ENCODE peak calls at places on chromosome 4, in five cellular contexts. One of them, this sample, is unnamed. For H3K27me3, the result is how much of the 10 kb centered on the place peaks cover.

GRCh38 chr4:67020079-67020807 is 525.1 kb downstream of the CENPC start:
- DNase-seq in H7: no peak
- DNase-seq in IMR-90: no peak
- DNase-seq in hepatocyte: no peak
- DNase-seq in colonic mucosa: no peak
- DNase-seq in this sample: no peak

GRCh38 chr4:105714071-105714521 is 5.5 kb downstream of the GSTCD start:
- DNase-seq in H7: no peak
- DNase-seq in IMR-90: no peak
- DNase-seq in hepatocyte: no peak
- DNase-seq in colonic mucosa: no peak
- DNase-seq in this sample: no peak

GRCh38 chr4:86358176-86358701 is 1.6 kb downstream of the MAPK10 start:
- DNase-seq in H7: no peak
- DNase-seq in IMR-90: peak
- DNase-seq in hepatocyte: peak
- DNase-seq in colonic mucosa: no peak
- DNase-seq in this sample: no peak

GRCh38 chr4:111652986-111653385 is 492.3 kb upstream of the FAM241A start:
- DNase-seq in H7: no peak
- DNase-seq in IMR-90: no peak
- DNase-seq in hepatocyte: no peak
- DNase-seq in colonic mucosa: no peak
- DNase-seq in this sample: no peak

GRCh38 chr4:109411964-109412363 is 21.7 kb upstream of the SEC24B start:
- DNase-seq in H7: no peak
- DNase-seq in IMR-90: no peak
- DNase-seq in hepatocyte: peak
- DNase-seq in colonic mucosa: no peak
- DNase-seq in this sample: no peak

GRCh38 chr4:76090241-76090691 is 15.8 kb downstream of the ART3 start:
- DNase-seq in H7: no peak
- DNase-seq in IMR-90: peak
- DNase-seq in hepatocyte: peak
- DNase-seq in colonic mucosa: peak
- DNase-seq in this sample: peak

GRCh38 chr4:124863039-124863545 is 150.6 kb upstream of the ANKRD50 start:
- DNase-seq in H7: no peak
- DNase-seq in IMR-90: no peak
- DNase-seq in hepatocyte: peak
- DNase-seq in colonic mucosa: no peak
- DNase-seq in this sample: no peak

GRCh38 chr4:140152015-140152703 is 1.8 kb downstream of the MAML3 start:
- DNase-seq in H7: peak
- DNase-seq in IMR-90: no peak
- DNase-seq in hepatocyte: peak
- DNase-seq in colonic mucosa: peak
- DNase-seq in this sample: peak

GRCh38 chr4:188619456-188620149 is 480.4 kb downstream of the TRIML1 start:
- DNase-seq in H7: peak
- DNase-seq in IMR-90: no peak
- DNase-seq in hepatocyte: no peak
- DNase-seq in colonic mucosa: no peak
- DNase-seq in this sample: no peak

GRCh38 chr4:95531141-95531540 is 17.6 kb downstream of the UNC5C start:
- DNase-seq in H7: no peak
- DNase-seq in IMR-90: no peak
- DNase-seq in hepatocyte: no peak
- DNase-seq in colonic mucosa: no peak
- DNase-seq in this sample: no peak

GRCh38 chr4:88976514-88977035 is 80.4 kb downstream of the FAM13A start:
- DNase-seq in H7: no peak
- DNase-seq in IMR-90: peak
- DNase-seq in hepatocyte: no peak
- DNase-seq in colonic mucosa: no peak
- DNase-seq in this sample: no peak

GRCh38 chr4:120918788-120919187 is 3.7 kb downstream of the PRDM5 start:
- DNase-seq in H7: no peak
- DNase-seq in IMR-90: peak
- DNase-seq in hepatocyte: no peak
- DNase-seq in colonic mucosa: peak
- DNase-seq in this sample: no peak

GRCh38 chr4:145148980-145149379 is 31.4 kb downstream of the OTUD4 start:
- DNase-seq in H7: no peak
- DNase-seq in IMR-90: no peak
- DNase-seq in hepatocyte: no peak
- DNase-seq in colonic mucosa: no peak
- DNase-seq in this sample: no peak

GRCh38 chr4:87132035-87132434 is 88.4 kb downstream of the KLHL8 start:
- DNase-seq in H7: no peak
- DNase-seq in IMR-90: no peak
- DNase-seq in hepatocyte: no peak
- DNase-seq in colonic mucosa: no peak
- DNase-seq in this sample: no peak

GRCh38 chr4:82423245-82424054 is 6.8 kb downstream of the HNRNPDL start:
- DNase-seq in H7: no peak
- DNase-seq in IMR-90: peak
- DNase-seq in hepatocyte: no peak
- DNase-seq in colonic mucosa: no peak
- DNase-seq in this sample: no peak

DNA sequence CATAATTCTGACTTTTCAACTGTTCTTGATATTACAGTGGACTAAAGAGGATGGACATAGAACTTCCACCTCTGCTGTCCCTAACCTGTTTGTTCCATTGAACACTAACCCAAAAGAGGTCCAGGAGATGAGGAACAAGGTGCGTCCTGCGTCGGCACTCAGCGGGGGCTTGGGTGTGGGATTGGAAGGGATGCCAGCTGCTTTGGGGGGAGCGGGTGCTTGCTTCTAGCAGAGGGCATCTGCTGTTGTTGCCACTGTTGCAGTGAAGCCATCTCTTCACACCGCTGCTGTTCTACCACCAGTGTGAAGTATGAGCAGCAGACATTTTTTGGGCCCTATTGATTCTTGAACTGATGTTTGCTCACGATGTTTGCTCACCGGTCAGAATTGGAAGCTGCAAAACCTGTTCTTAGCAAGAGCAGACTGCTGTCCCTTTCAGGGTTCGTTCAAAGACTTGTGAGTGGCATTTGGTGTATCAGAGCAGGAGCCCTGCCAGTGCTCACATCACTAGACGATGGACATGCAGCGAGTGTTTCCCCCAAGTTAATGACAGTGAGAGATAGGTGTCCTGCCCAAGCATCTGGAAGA is 55.4 kb downstream of the NOP14 start:
- DNase-seq in H7: no peak
- DNase-seq in IMR-90: no peak
- DNase-seq in hepatocyte: peak
- DNase-seq in colonic mucosa: no peak
- DNase-seq in this sample: no peak
- H3K4me3 ChIP-seq in H7: no peak
- H3K4me3 ChIP-seq in IMR-90: no peak
- H3K4me3 ChIP-seq in hepatocyte: no peak
- H3K4me3 ChIP-seq in colonic mucosa: no peak
- H3K4me3 ChIP-seq in this sample: no peak

DNA sequence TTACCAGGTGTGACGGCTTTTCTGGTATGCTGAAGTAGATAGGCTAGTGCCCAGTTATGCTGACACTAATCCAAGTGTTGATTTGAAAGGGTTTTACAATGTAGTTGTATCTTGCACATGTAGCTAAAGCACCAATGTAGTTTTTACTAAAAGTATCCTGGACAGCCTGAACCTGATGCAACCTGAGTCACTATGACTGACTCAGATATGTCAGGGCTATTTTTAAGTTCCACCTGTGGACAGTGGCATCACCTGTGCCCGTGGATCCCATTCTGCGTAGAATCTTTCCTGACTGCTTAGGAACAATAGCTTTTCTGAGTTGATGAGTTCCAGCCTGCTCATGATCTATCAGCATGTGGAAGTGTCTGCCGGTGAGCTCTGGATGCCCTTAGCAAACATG is 58.1 kb downstream of the CCNG2 start:
- DNase-seq in H7: no peak
- DNase-seq in IMR-90: no peak
- DNase-seq in hepatocyte: no peak
- DNase-seq in colonic mucosa: no peak
- DNase-seq in this sample: no peak
- H3K27me3 ChIP-seq in H7: under half
- H3K27me3 ChIP-seq in IMR-90: half or more
- H3K27me3 ChIP-seq in hepatocyte: under half
- H3K27me3 ChIP-seq in colonic mucosa: under half
- H3K27me3 ChIP-seq in this sample: under half

DNA sequence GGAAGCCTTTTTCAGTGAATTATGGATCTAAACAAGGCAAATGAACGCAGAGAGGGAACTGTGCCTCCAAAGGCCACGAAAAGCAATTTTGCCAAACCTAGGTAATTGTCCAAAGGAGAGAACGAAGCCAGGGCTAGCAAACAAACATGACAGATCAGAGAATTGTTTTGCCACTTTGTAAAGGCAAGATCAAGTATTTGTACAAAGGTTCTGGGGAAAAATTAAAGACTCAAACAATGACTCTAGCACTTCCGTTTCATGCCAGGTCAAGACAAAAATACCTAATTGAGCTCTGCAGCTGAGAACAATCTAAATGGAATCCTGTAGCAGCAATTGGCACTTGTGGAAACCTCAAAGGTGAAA is 8.5 kb downstream of the RBM47 start:
- DNase-seq in H7: no peak
- DNase-seq in IMR-90: no peak
- DNase-seq in hepatocyte: no peak
- DNase-seq in colonic mucosa: no peak
- DNase-seq in this sample: no peak
- H3K4me3 ChIP-seq in H7: no peak
- H3K4me3 ChIP-seq in IMR-90: no peak
- H3K4me3 ChIP-seq in hepatocyte: no peak
- H3K4me3 ChIP-seq in colonic mucosa: no peak
- H3K4me3 ChIP-seq in this sample: no peak

GRCh38 chr4:8542776-8543525 is 37.2 kb upstream of the GPR78 start:
- DNase-seq in H7: no peak
- DNase-seq in IMR-90: no peak
- DNase-seq in hepatocyte: no peak
- DNase-seq in colonic mucosa: no peak
- DNase-seq in this sample: no peak
- H3K27me3 ChIP-seq in H7: under half
- H3K27me3 ChIP-seq in IMR-90: under half
- H3K27me3 ChIP-seq in hepatocyte: under half
- H3K27me3 ChIP-seq in colonic mucosa: under half
- H3K27me3 ChIP-seq in this sample: under half

GRCh38 chr4:116925900-116926457 is 159.4 kb downstream of the TRAM1L1 start:
- DNase-seq in H7: peak
- DNase-seq in IMR-90: no peak
- DNase-seq in hepatocyte: peak
- DNase-seq in colonic mucosa: no peak
- DNase-seq in this sample: no peak
- H3K4me3 ChIP-seq in H7: peak
- H3K4me3 ChIP-seq in IMR-90: no peak
- H3K4me3 ChIP-seq in hepatocyte: peak
- H3K4me3 ChIP-seq in colonic mucosa: no peak
- H3K4me3 ChIP-seq in this sample: no peak

GRCh38 chr4:154487144-154487543 is 4.5 kb downstream of the DCHS2 start:
- DNase-seq in H7: no peak
- DNase-seq in IMR-90: no peak
- DNase-seq in hepatocyte: no peak
- DNase-seq in colonic mucosa: no peak
- DNase-seq in this sample: no peak

GRCh38 chr4:154490261-154490588 is 1.4 kb downstream of the DCHS2 start:
- DNase-seq in H7: peak
- DNase-seq in IMR-90: no peak
- DNase-seq in hepatocyte: peak
- DNase-seq in colonic mucosa: no peak
- DNase-seq in this sample: no peak

GRCh38 chr4:154489558-154490260 is 1.9 kb downstream of the DCHS2 start:
- DNase-seq in H7: no peak
- DNase-seq in IMR-90: no peak
- DNase-seq in hepatocyte: no peak
- DNase-seq in colonic mucosa: no peak
- DNase-seq in this sample: no peak

GRCh38 chr4:154490589-154491340 is 834 bp downstream of the DCHS2 start:
- DNase-seq in H7: peak
- DNase-seq in IMR-90: no peak
- DNase-seq in hepatocyte: peak
- DNase-seq in colonic mucosa: no peak
- DNase-seq in this sample: no peak

DNA sequence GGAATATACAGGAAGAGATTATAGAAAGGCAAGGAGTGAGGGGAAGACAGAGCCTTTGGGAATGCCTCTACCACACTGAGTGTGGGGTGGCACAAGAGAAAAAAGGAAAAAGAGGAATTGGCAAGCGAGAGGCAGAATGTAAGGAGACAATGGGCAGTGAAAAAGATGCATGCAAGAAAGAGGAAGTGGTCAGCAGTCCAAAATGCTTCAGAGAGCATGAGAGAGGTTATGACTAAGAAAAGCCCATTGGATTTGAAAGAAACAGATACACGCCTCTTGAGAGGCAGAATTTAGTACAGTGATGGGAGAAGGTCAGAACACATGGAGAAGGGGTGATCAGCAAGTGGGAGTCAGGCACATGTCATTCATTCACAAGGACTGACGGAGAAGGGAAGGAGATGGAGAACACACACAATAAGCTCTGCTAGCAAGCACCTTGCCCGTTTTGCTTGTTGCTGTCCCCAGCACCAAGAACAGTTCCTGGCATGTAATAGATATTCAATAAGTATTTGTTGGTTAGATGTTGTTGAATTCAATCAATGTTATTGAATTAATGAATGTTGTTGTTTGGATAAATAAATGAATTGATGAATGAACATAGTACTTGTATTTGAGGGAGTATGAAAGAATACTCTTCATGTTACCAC is 6.3 kb downstream of the DCHS2 start:
- DNase-seq in H7: no peak
- DNase-seq in IMR-90: no peak
- DNase-seq in hepatocyte: no peak
- DNase-seq in colonic mucosa: no peak
- DNase-seq in this sample: no peak
- H3K27me3 ChIP-seq in H7: under half
- H3K27me3 ChIP-seq in IMR-90: under half
- H3K27me3 ChIP-seq in hepatocyte: half or more
- H3K27me3 ChIP-seq in colonic mucosa: under half
- H3K27me3 ChIP-seq in this sample: under half

DNA sequence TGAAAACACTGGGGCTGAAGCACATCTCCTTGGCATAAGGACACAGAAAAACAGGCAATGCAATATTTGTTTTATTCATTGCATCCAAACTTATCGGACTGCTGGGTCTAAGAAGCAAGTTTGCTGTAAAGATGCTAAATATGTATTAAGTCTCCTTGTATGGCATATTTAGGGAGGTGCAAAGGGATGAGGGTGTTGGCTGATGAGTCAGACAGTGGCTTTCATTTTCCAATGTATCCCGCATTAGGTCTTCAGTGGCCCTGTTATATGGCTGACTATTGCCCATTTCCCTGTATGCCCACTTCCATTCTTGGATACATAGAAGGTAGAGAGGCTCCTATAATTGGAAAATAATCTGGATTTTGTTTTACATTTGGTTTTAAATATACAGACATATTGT is 171.1 kb downstream of the IL15 start:
- DNase-seq in H7: no peak
- DNase-seq in IMR-90: peak
- DNase-seq in hepatocyte: no peak
- DNase-seq in colonic mucosa: no peak
- DNase-seq in this sample: no peak
- H3K4me3 ChIP-seq in H7: no peak
- H3K4me3 ChIP-seq in IMR-90: no peak
- H3K4me3 ChIP-seq in hepatocyte: no peak
- H3K4me3 ChIP-seq in colonic mucosa: no peak
- H3K4me3 ChIP-seq in this sample: no peak